ENCODE peak calls at places on chromosomes 2 and 18, in ten cellular contexts. B is B cell; A is aorta; S is HAP-1; Y is left colon; T is A172; Z is HL-60; K is iris pigment epithelial cell; M is CD8-positive, alpha-beta T cell; I is stimulated activated naive CD4-positive, alpha-beta T cell. L is an unnamed sample.

GRCh38 chr2:29749843-29750242 is 171.5 kb downstream of the ALK start:
- DNase-seq in B (no peak), A (no peak), S (no peak), Y (no peak), T (no peak), Z (no peak), K (no peak), M (no peak), I (no peak), L (no peak)

GRCh38 chr2:158965731-158966130 is 2.7 kb upstream of the TANC1 start:
- DNase-seq in B (no peak), A (no peak), S (no peak), Y (no peak), T (no peak), Z (no peak), K (no peak), M (no peak), I (no peak), L (no peak)

GRCh38 chr2:10372862-10373240 is 70.1 kb downstream of the HPCAL1 start:
- DNase-seq in B (no peak), A (no peak), S (no peak), Y (no peak), T (no peak), Z (no peak), K (no peak), M (no peak), I (no peak), L (no peak)

GRCh38 chr2:148000095-148000494 is 20.4 kb downstream of the ORC4 start:
- DNase-seq in B (no peak), A (no peak), S (no peak), Y (no peak), T (no peak), Z (no peak), K (no peak), M (no peak), I (no peak), L (no peak)

GRCh38 chr2:28082131-28082530 is 191.6 kb downstream of the BABAM2 start:
- DNase-seq in B (no peak), A (no peak), S (no peak), Y (no peak), T (peak), Z (no peak), K (peak), M (no peak), I (no peak), L (no peak)

GRCh38 chr2:173218331-173219056 is 136.2 kb upstream of the CDCA7 start:
- DNase-seq in B (no peak), A (no peak), S (no peak), Y (no peak), T (no peak), Z (no peak), K (peak), M (no peak), I (no peak), L (no peak)

GRCh38 chr2:68556384-68556783 is 87.0 kb upstream of the PROKR1 start:
- DNase-seq in B (no peak), A (no peak), S (no peak), Y (no peak), T (no peak), Z (no peak), K (peak), M (no peak), I (no peak), L (no peak)

GRCh38 chr2:26731714-26732113 is 32.4 kb upstream of the SLC35F6 start:
- DNase-seq in B (no peak), A (no peak), S (no peak), Y (no peak), T (no peak), Z (no peak), K (no peak), M (no peak), I (no peak), L (no peak)

GRCh38 chr18:45879681-45880655 is 54.5 kb downstream of the SIGLEC15 start:
- DNase-seq in B (peak), A (peak), S (peak), Y (peak), T (peak), Z (peak), K (peak), M (peak), I (peak), L (peak)

GRCh38 chr2:42917374-42918017 is 125.1 kb upstream of the HAAO start:
- DNase-seq in B (no peak), A (no peak), S (no peak), Y (peak), T (no peak), Z (no peak), K (peak), M (no peak), I (no peak), L (peak)

GRCh38 chr2:128874608-128875007 is 555.9 kb upstream of the HS6ST1 start:
- DNase-seq in B (no peak), A (no peak), S (no peak), Y (no peak), T (no peak), Z (no peak), K (no peak), M (no peak), I (no peak), L (no peak)

GRCh38 chr18:42437646-42438045 is 482.6 kb downstream of the PIK3C3 start:
- DNase-seq in B (no peak), A (no peak), S (no peak), Y (no peak), T (peak), Z (no peak), K (peak), M (no peak), I (no peak), L (no peak)

GRCh38 chr2:179226203-179226960 is 38.2 kb downstream of the SESTD1 start:
- DNase-seq in B (no peak), A (no peak), S (no peak), Y (no peak), T (no peak), Z (no peak), K (no peak), M (no peak), I (no peak), L (no peak)

GRCh38 chr2:16051046-16051489 is 110.7 kb downstream of the MYCN start:
- DNase-seq in B (no peak), A (no peak), S (no peak), Y (no peak), T (no peak), Z (no peak), K (no peak), M (no peak), I (no peak), L (no peak)

GRCh38 chr2:65129276-65129612 is 662 bp downstream of the RAB1A start:
- DNase-seq in B (no peak), A (no peak), S (no peak), Y (no peak), T (no peak), Z (no peak), K (no peak), M (peak), I (peak), L (no peak)

GRCh38 chr2:229490167-229490566 is 219.1 kb upstream of the PID1 start:
- DNase-seq in B (no peak), A (no peak), S (no peak), Y (no peak), T (no peak), Z (no peak), K (no peak), M (no peak), I (no peak), L (no peak)

GRCh38 chr2:164438490-164439205 is 182.6 kb downstream of the GRB14 start:
- DNase-seq in B (no peak), A (no peak), S (no peak), Y (no peak), T (no peak), Z (no peak), K (no peak), M (no peak), I (no peak), L (no peak)

GRCh38 chr2:68917034-68917718 is 35.5 kb downstream of the GKN2 start:
- DNase-seq in B (no peak), A (no peak), S (no peak), Y (no peak), T (no peak), Z (no peak), K (peak), M (no peak), I (no peak), L (no peak)

GRCh38 chr18:70289351-70290330 is 796 bp downstream of the SOCS6 start:
- DNase-seq in B (no peak), A (peak), S (peak), Y (peak), T (no peak), Z (peak), K (peak), M (no peak), I (no peak), L (no peak)

GRCh38 chr2:96870631-96871255 is 863 bp upstream of the SEMA4C start:
- DNase-seq in B (peak), A (peak), S (peak), Y (peak), T (no peak), Z (no peak), K (no peak), M (peak), I (peak), L (no peak)

GRCh38 chr2:70954886-70955285 is 19.2 kb downstream of the ATP6V1B1 start:
- DNase-seq in B (no peak), A (peak), S (peak), Y (no peak), T (no peak), Z (no peak), K (no peak), M (no peak), I (no peak), L (no peak)

GRCh38 chr18:36636237-36636792 is 192.5 kb downstream of the TPGS2 start:
- DNase-seq in B (no peak), A (no peak), S (no peak), Y (no peak), T (no peak), Z (no peak), K (no peak), M (no peak), I (no peak), L (no peak)

GRCh38 chr2:203280428-203281064 is 41.7 kb downstream of the CYP20A1 start:
- DNase-seq in B (no peak), A (no peak), S (no peak), Y (no peak), T (peak), Z (no peak), K (peak), M (no peak), I (no peak), L (no peak)

GRCh38 chr2:3738454-3738853 is 35.1 kb downstream of the DCDC2C start:
- DNase-seq in B (no peak), A (no peak), S (peak), Y (no peak), T (peak), Z (peak), K (peak), M (no peak), I (no peak), L (no peak)

GRCh38 chr2:12501469-12502147 is 215.1 kb upstream of the TRIB2 start:
- DNase-seq in B (peak), A (no peak), S (no peak), Y (peak), T (peak), Z (no peak), K (no peak), M (peak), I (peak), L (peak)

GRCh38 chr18:12839526-12840196 is 44.4 kb downstream of the PTPN2 start:
- DNase-seq in B (no peak), A (no peak), S (no peak), Y (no peak), T (no peak), Z (peak), K (peak), M (no peak), I (no peak), L (no peak)

GRCh38 chr18:45755936-45756335 is 32.0 kb downstream of the SLC14A1 start:
- DNase-seq in B (no peak), A (no peak), S (no peak), Y (peak), T (peak), Z (no peak), K (peak), M (no peak), I (no peak), L (no peak)

GRCh38 chr2:210558708-210559107 is 2.3 kb downstream of the CPS1 start:
- DNase-seq in B (no peak), A (no peak), S (peak), Y (no peak), T (no peak), Z (no peak), K (peak), M (no peak), I (no peak), L (no peak)

L was measured in CD14-positive monocyte.